ENCODE peak calls at places on chromosome 21, in eight cellular contexts. One of them, this sample, is unnamed.

GRCh38 chr21:42845296-42845965 is 33.9 kb downstream of the WDR4 start:
- DNase-seq in NCI-H2029: peak; percentile 11
- DNase-seq in ELF-1: no peak
- DNase-seq in C1 segment of cervical spinal cord: peak; percentile 21
- DNase-seq in Caki2: no peak
- DNase-seq in T-helper 1 cell: no peak
- DNase-seq in Caco-2: peak; percentile 9
- DNase-seq in occipital lobe: no peak
- DNase-seq in this sample: peak; percentile 17

GRCh38 chr21:32770514-32771133 is 931 bp downstream of the PAXBP1 start:
- DNase-seq in NCI-H2029: no peak
- DNase-seq in ELF-1: peak; percentile 46
- DNase-seq in C1 segment of cervical spinal cord: no peak
- DNase-seq in Caki2: peak; percentile 30
- DNase-seq in T-helper 1 cell: no peak
- DNase-seq in Caco-2: peak; percentile 41
- DNase-seq in occipital lobe: peak; percentile 28
- DNase-seq in this sample: no peak

GRCh38 chr21:46154155-46154954 is 1.0 kb downstream of the FTCD start:
- DNase-seq in NCI-H2029: no peak
- DNase-seq in ELF-1: peak; percentile 0
- DNase-seq in C1 segment of cervical spinal cord: no peak
- DNase-seq in Caki2: no peak
- DNase-seq in T-helper 1 cell: no peak
- DNase-seq in Caco-2: no peak
- DNase-seq in occipital lobe: no peak
- DNase-seq in this sample: peak; percentile 32

GRCh38 chr21:33414926-33415325 is 11.7 kb downstream of the IFNGR2 start:
- DNase-seq in NCI-H2029: no peak
- DNase-seq in ELF-1: no peak
- DNase-seq in C1 segment of cervical spinal cord: no peak
- DNase-seq in Caki2: no peak
- DNase-seq in T-helper 1 cell: no peak
- DNase-seq in Caco-2: no peak
- DNase-seq in occipital lobe: no peak
- DNase-seq in this sample: no peak

GRCh38 chr21:38768385-38769071 is 37.2 kb upstream of the ETS2 start:
- DNase-seq in NCI-H2029: no peak
- DNase-seq in ELF-1: no peak
- DNase-seq in C1 segment of cervical spinal cord: no peak
- DNase-seq in Caki2: no peak
- DNase-seq in T-helper 1 cell: peak; percentile 78
- DNase-seq in Caco-2: no peak
- DNase-seq in occipital lobe: no peak
- DNase-seq in this sample: no peak

GRCh38 chr21:36145259-36145658 is 10.4 kb downstream of the CBR3 start:
- DNase-seq in NCI-H2029: no peak
- DNase-seq in ELF-1: no peak
- DNase-seq in C1 segment of cervical spinal cord: no peak
- DNase-seq in Caki2: no peak
- DNase-seq in T-helper 1 cell: peak; percentile 66
- DNase-seq in Caco-2: no peak
- DNase-seq in occipital lobe: no peak
- DNase-seq in this sample: no peak

GRCh38 chr21:40635336-40635735 is 211.6 kb downstream of the DSCAM start:
- DNase-seq in NCI-H2029: no peak
- DNase-seq in ELF-1: no peak
- DNase-seq in C1 segment of cervical spinal cord: no peak
- DNase-seq in Caki2: no peak
- DNase-seq in T-helper 1 cell: no peak
- DNase-seq in Caco-2: no peak
- DNase-seq in occipital lobe: peak; percentile 72
- DNase-seq in this sample: no peak

GRCh38 chr21:33949516-33950424 is 34.2 kb upstream of the ATP5PO start:
- DNase-seq in NCI-H2029: no peak
- DNase-seq in ELF-1: no peak
- DNase-seq in C1 segment of cervical spinal cord: no peak
- DNase-seq in Caki2: peak; percentile 58
- DNase-seq in T-helper 1 cell: peak; percentile 91
- DNase-seq in Caco-2: no peak
- DNase-seq in occipital lobe: no peak
- DNase-seq in this sample: no peak

GRCh38 chr21:42251654-42252053 is 32.7 kb downstream of the ABCG1 start:
- DNase-seq in NCI-H2029: no peak
- DNase-seq in ELF-1: no peak
- DNase-seq in C1 segment of cervical spinal cord: no peak
- DNase-seq in Caki2: no peak
- DNase-seq in T-helper 1 cell: no peak
- DNase-seq in Caco-2: no peak
- DNase-seq in occipital lobe: no peak
- DNase-seq in this sample: no peak

GRCh38 chr21:32611471-32611997 is 643 bp downstream of the CFAP298 start:
- DNase-seq in NCI-H2029: no peak
- DNase-seq in ELF-1: peak; percentile 15
- DNase-seq in C1 segment of cervical spinal cord: no peak
- DNase-seq in Caki2: peak; percentile 10
- DNase-seq in T-helper 1 cell: peak; percentile 27
- DNase-seq in Caco-2: no peak
- DNase-seq in occipital lobe: no peak
- DNase-seq in this sample: no peak

GRCh38 chr21:37915941-37916794 is at the start of gene KCNJ6:
- DNase-seq in NCI-H2029: peak; percentile 40
- DNase-seq in ELF-1: peak; percentile 87
- DNase-seq in C1 segment of cervical spinal cord: no peak
- DNase-seq in Caki2: peak; percentile 9
- DNase-seq in T-helper 1 cell: no peak
- DNase-seq in Caco-2: no peak
- DNase-seq in occipital lobe: peak; percentile 43
- DNase-seq in this sample: peak; percentile 87

GRCh38 chr21:36990508-36991205 is 15.8 kb upstream of the RIPPLY3 start:
- DNase-seq in NCI-H2029: no peak
- DNase-seq in ELF-1: peak; percentile 45
- DNase-seq in C1 segment of cervical spinal cord: no peak
- DNase-seq in Caki2: no peak
- DNase-seq in T-helper 1 cell: no peak
- DNase-seq in Caco-2: no peak
- DNase-seq in occipital lobe: no peak
- DNase-seq in this sample: peak; percentile 45

GRCh38 chr21:24716306-24716918 is 890.9 kb downstream of the MRPL39 start:
- DNase-seq in NCI-H2029: no peak
- DNase-seq in ELF-1: no peak
- DNase-seq in C1 segment of cervical spinal cord: no peak
- DNase-seq in Caki2: peak; percentile 67
- DNase-seq in T-helper 1 cell: no peak
- DNase-seq in Caco-2: no peak
- DNase-seq in occipital lobe: no peak
- DNase-seq in this sample: no peak

GRCh38 chr21:32030146-32030652 is 157.4 kb downstream of the HUNK start:
- DNase-seq in NCI-H2029: no peak
- DNase-seq in ELF-1: no peak
- DNase-seq in C1 segment of cervical spinal cord: no peak
- DNase-seq in Caki2: no peak
- DNase-seq in T-helper 1 cell: no peak
- DNase-seq in Caco-2: no peak
- DNase-seq in occipital lobe: no peak
- DNase-seq in this sample: no peak